ENCODE peak calls at places on chromosome 4, in eight cellular contexts. D is adrenal gland, M is GM13977, Z is dorsolateral prefrontal cortex, E is neural crest cell, C is lower leg skin, B is nephron progenitor cell, P is brain microvascular endothelial cell. V is an unnamed sample.

GRCh38 chr4:113996599-113997177 is 17.2 kb upstream of the ARSJ start:
- DNase-seq in D (no peak), M (no peak), Z (no peak), E (no peak), C (no peak), B (no peak), P (no peak), V (no peak)

GRCh38 chr4:55722132-55722531 is 86.0 kb upstream of the NMU start:
- DNase-seq in D (no peak), M (no peak), Z (no peak), E (no peak), C (no peak), B (no peak), P (no peak), V (no peak)

GRCh38 chr4:110049951-110050925 is 137.6 kb downstream of the EGF start:
- DNase-seq in D (peak; percentile 40), M (peak; percentile 40), Z (no peak), E (peak; percentile 37), C (peak; percentile 28), B (peak; percentile 43), P (peak; percentile 39), V (no peak)

GRCh38 chr4:156705291-156705690 is 266.3 kb downstream of the PDGFC start:
- DNase-seq in D (no peak), M (no peak), Z (no peak), E (no peak), C (no peak), B (no peak), P (no peak), V (no peak)

GRCh38 chr4:140118931-140119640 is 34.9 kb downstream of the MAML3 start:
- DNase-seq in D (no peak), M (no peak), Z (no peak), E (no peak), C (no peak), B (no peak), P (no peak), V (no peak)

GRCh38 chr4:185911556-185912064 is 99.6 kb upstream of the SORBS2 start:
- DNase-seq in D (peak; percentile 42), M (no peak), Z (no peak), E (no peak), C (no peak), B (no peak), P (peak; percentile 42), V (no peak)

GRCh38 chr4:118969359-118969758 is 80.7 kb downstream of the SYNPO2 start:
- DNase-seq in D (peak; percentile 44), M (no peak), Z (no peak), E (no peak), C (peak; percentile 68), B (peak; percentile 13), P (peak; percentile 70), V (no peak)

GRCh38 chr4:43607400-43607799 is 714.9 kb downstream of the GRXCR1 start:
- DNase-seq in D (no peak), M (no peak), Z (no peak), E (no peak), C (no peak), B (no peak), P (no peak), V (no peak)

GRCh38 chr4:140054861-140055260 is 99.1 kb downstream of the MAML3 start:
- DNase-seq in D (no peak), M (no peak), Z (no peak), E (no peak), C (no peak), B (no peak), P (no peak), V (no peak)

GRCh38 chr4:41935652-41936021 is 408 bp downstream of the TMEM33 start:
- DNase-seq in D (peak; percentile 36), M (peak; percentile 23), Z (no peak), E (no peak), C (no peak), B (no peak), P (no peak), V (no peak)

GRCh38 chr4:190017357-190018200 is 9.5 kb downstream of the FRG2 start:
- DNase-seq in D (no peak), M (peak; percentile 32), Z (no peak), E (no peak), C (no peak), B (no peak), P (no peak), V (no peak)

GRCh38 chr4:179465131-179465797 is 2023.0 kb upstream of the AGA start:
- DNase-seq in D (no peak), M (no peak), Z (no peak), E (no peak), C (no peak), B (no peak), P (peak; percentile 12), V (no peak)

GRCh38 chr4:153641532-153641931 is 42.5 kb upstream of the TLR2 start:
- DNase-seq in D (no peak), M (no peak), Z (no peak), E (no peak), C (no peak), B (no peak), P (no peak), V (no peak)

GRCh38 chr4:153645183-153645582 is 38.9 kb upstream of the TLR2 start:
- DNase-seq in D (no peak), M (no peak), Z (no peak), E (no peak), C (no peak), B (no peak), P (no peak), V (no peak)

GRCh38 chr4:153639556-153640475 is 44.3 kb upstream of the TLR2 start:
- DNase-seq in D (no peak), M (no peak), Z (no peak), E (no peak), C (no peak), B (no peak), P (no peak), V (no peak)

GRCh38 chr4:153640476-153640802 is 43.6 kb upstream of the TLR2 start:
- DNase-seq in D (no peak), M (no peak), Z (no peak), E (no peak), C (no peak), B (no peak), P (no peak), V (no peak)

DNA sequence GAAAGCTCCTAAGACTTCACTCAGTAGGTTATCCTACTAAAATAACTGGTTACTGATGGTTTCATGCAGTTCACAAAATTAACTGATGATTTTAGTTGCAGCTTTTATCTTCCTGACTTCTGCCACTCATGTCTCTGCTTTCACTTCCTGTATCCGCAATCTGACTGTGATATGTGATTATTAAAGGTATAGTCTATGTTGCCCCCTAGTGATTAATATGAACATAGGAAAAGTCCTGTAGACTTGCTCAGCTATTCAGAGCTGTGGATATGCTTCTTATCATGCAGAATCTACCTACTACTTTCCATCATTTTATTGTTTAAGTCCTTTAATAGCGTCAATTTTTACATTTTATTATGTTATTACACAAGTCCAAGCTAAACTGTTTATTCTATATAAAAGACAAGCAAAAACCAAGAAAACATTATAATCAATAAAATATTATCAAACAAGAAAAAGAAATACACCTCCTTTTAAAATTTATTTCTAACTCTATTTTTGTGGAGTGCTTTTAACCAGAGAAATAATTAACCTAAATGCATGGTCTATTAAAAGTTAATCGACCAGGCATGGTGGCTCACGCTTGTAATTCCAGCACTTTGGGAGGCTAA is 40.6 kb upstream of the TLR2 start:
- DNase-seq in D (no peak), M (peak; percentile 76), Z (no peak), E (no peak), C (no peak), B (no peak), P (peak; percentile 10), V (no peak)
- TF ChIP-seq CTCF in D (no peak), M (peak; percentile 49), Z (peak; percentile 43), E (peak; percentile 70), C (no peak), B (peak; percentile 33), P (peak; percentile 53), V (peak; percentile 37)

GRCh38 chr4:38871593-38871992 is 4.0 kb downstream of the FAM114A1 start:
- DNase-seq in D (no peak), M (no peak), Z (no peak), E (no peak), C (no peak), B (no peak), P (no peak), V (no peak)

GRCh38 chr4:38872620-38873019 is 5.0 kb downstream of the FAM114A1 start:
- DNase-seq in D (no peak), M (no peak), Z (no peak), E (no peak), C (peak; percentile 56), B (no peak), P (peak; percentile 51), V (no peak)

GRCh38 chr4:38876636-38877035 is 9.0 kb downstream of the FAM114A1 start:
- DNase-seq in D (no peak), M (no peak), Z (no peak), E (no peak), C (no peak), B (no peak), P (no peak), V (no peak)

GRCh38 chr4:38870098-38870850 is 2.7 kb downstream of the FAM114A1 start:
- DNase-seq in D (peak; percentile 37), M (no peak), Z (no peak), E (no peak), C (no peak), B (no peak), P (no peak), V (no peak)

GRCh38 chr4:38873290-38873949 is 5.8 kb downstream of the FAM114A1 start:
- DNase-seq in D (no peak), M (no peak), Z (no peak), E (no peak), C (no peak), B (no peak), P (no peak), V (no peak)
- TF ChIP-seq CTCF in D (no peak), M (peak; percentile 16), Z (no peak), E (no peak), C (no peak), B (no peak), P (peak; percentile 45), V (no peak)

GRCh38 chr4:123659759-123660158 is 263.2 kb downstream of the SPRY1 start:
- DNase-seq in D (no peak), M (no peak), Z (no peak), E (no peak), C (no peak), B (no peak), P (no peak), V (no peak)
- TF ChIP-seq CTCF in D (no peak), M (peak; percentile 23), Z (peak; percentile 23), E (peak; percentile 51), C (no peak), B (no peak), P (peak; percentile 41), V (no peak)

GRCh38 chr4:153465145-153465544 is 1.0 kb upstream of the TMEM131L start:
- DNase-seq in D (no peak), M (no peak), Z (no peak), E (no peak), C (no peak), B (no peak), P (no peak), V (no peak)

GRCh38 chr4:153466637-153467153 is 535 bp downstream of the TMEM131L start:
- DNase-seq in D (peak; percentile 9), M (peak; percentile 45), Z (no peak), E (peak; percentile 21), C (no peak), B (no peak), P (no peak), V (no peak)

GRCh38 chr4:153464068-153464467 is 2.1 kb upstream of the TMEM131L start:
- DNase-seq in D (no peak), M (no peak), Z (no peak), E (no peak), C (no peak), B (no peak), P (no peak), V (no peak)

GRCh38 chr4:153465922-153466636 is at the start of gene TMEM131L:
- DNase-seq in D (peak; percentile 69), M (peak; percentile 88), Z (peak; percentile 78), E (peak; percentile 59), C (peak; percentile 45), B (peak; percentile 78), P (peak; percentile 38), V (peak; percentile 54)

GRCh38 chr4:153465583-153465921 is 608 bp upstream of the TMEM131L start:
- DNase-seq in D (peak; percentile 50), M (peak; percentile 61), Z (no peak), E (peak; percentile 44), C (peak; percentile 31), B (peak; percentile 45), P (peak; percentile 70), V (peak; percentile 48)
- TF ChIP-seq CTCF in D (no peak), M (no peak), Z (peak; percentile 14), E (peak; percentile 42), C (no peak), B (no peak), P (peak; percentile 47), V (no peak)

V was measured in mesothelial cell of epicardium.